ENCODE peak calls at places on chromosomes 2 and 18, in four cellular contexts. G, D, N and S are unnamed samples.
A peak's percentile ranks its signal among the peaks of the same experiment; 100 is the strongest.

GRCh38 chr2:238591732-238592131 is 165.0 kb downstream of the ASB1 start:
- DNase-seq in G (no peak), D (no peak), N (no peak), S (no peak)

GRCh38 chr2:51918113-51918512 is 886.2 kb upstream of the NRXN1 start:
- DNase-seq in G (no peak), D (no peak), N (no peak), S (no peak)

GRCh38 chr2:182852090-182852489 is 14.3 kb downstream of the FRZB start:
- DNase-seq in G (no peak), D (no peak), N (no peak), S (no peak)

GRCh38 chr2:74304332-74305148 is 38.7 kb downstream of the SLC4A5 start:
- DNase-seq in G (no peak), D (no peak), N (no peak), S (no peak)

GRCh38 chr2:73063909-73064875 is 7.3 kb downstream of the SFXN5 start:
- DNase-seq in G (peak; percentile 28), D (no peak), N (no peak), S (no peak)

GRCh38 chr18:615773-616172 is 19.0 kb downstream of the CLUL1 start:
- DNase-seq in G (no peak), D (no peak), N (no peak), S (peak; percentile 28)

GRCh38 chr2:110886806-110887573 is 154.6 kb downstream of the ACOXL start:
- DNase-seq in G (no peak), D (no peak), N (no peak), S (no peak)

GRCh38 chr2:237686659-237687136 is 59.3 kb downstream of the LRRFIP1 start:
- DNase-seq in G (no peak), D (no peak), N (no peak), S (no peak)

GRCh38 chr2:129757366-129757914 is 222.0 kb upstream of the RAB6C start:
- DNase-seq in G (no peak), D (no peak), N (no peak), S (no peak)

GRCh38 chr2:208265371-208265806 is 666 bp upstream of the PIKFYVE start:
- DNase-seq in G (peak; percentile 36), D (no peak), N (no peak), S (no peak)

GRCh38 chr2:216551669-216552068 is 53.0 kb downstream of the RPL37A start:
- DNase-seq in G (peak; percentile 34), D (no peak), N (no peak), S (no peak)

GRCh38 chr2:130913891-130914290 is 77.2 kb downstream of the ARHGEF4 start:
- DNase-seq in G (no peak), D (no peak), N (no peak), S (no peak)

GRCh38 chr2:74555610-74556103 is 1.1 kb downstream of the DOK1 start:
- DNase-seq in G (no peak), D (no peak), N (no peak), S (no peak)

GRCh38 chr2:159832026-159832425 is 34.0 kb upstream of the CD302 start:
- DNase-seq in G (no peak), D (no peak), N (no peak), S (no peak)

GRCh38 chr18:1048048-1048447 is 143.4 kb downstream of the ADCYAP1 start:
- DNase-seq in G (no peak), D (no peak), N (no peak), S (no peak)

GRCh38 chr2:233349005-233349998 is 5.0 kb upstream of the DGKD start:
- DNase-seq in G (peak; percentile 82), D (peak; percentile 51), N (peak; percentile 56), S (peak; percentile 48)

GRCh38 chr2:168686485-168687191 is 115.8 kb upstream of the NOSTRIN start:
- DNase-seq in G (no peak), D (no peak), N (no peak), S (no peak)

GRCh38 chr2:77232909-77233308 is 289.3 kb downstream of the LRRTM4 start:
- DNase-seq in G (no peak), D (no peak), N (no peak), S (no peak)

GRCh38 chr2:27134781-27135470 is 490 bp upstream of the PREB start:
- DNase-seq in G (no peak), D (no peak), N (no peak), S (no peak)
- H3K4me3 ChIP-seq in G (peak overlapping the region; percentile 76), D (peak overlapping the region; percentile 90), N (peak overlapping the region; percentile 49), S (peak overlapping the region; percentile 77)

DNA sequence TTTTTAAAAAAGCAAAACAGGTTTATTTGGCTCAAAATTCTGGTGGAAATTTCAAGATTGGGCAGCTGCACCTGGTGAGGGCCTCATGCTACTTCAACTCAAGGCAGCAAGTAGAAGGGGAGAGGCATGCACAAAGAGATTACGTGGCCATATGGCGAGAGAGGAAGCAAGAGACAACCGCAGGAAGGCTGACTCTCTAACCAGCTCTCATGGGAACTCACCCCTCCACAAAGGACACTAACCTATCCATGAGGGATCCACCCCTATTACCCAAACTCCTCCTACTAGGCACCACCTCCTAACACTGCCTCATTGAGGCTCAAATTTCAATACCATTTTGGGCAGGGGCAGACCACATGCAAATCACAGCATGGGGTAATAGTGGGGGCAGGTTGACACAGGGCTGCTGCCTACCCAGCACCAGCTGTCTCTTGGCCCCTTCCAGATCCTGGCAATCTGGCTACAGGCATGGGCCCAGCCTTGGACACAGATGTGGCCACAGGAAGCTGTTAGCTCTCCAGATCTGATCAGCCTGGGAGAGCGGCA is 2.0 kb upstream of the CAPN10 start:
- DNase-seq in G (peak; percentile 60), D (no peak), N (peak; percentile 82), S (no peak)
- H3K4me3 ChIP-seq in G (no peak overlapping the region), D (peak overlapping the region; percentile 90), N (peak overlapping the region; percentile 79), S (peak overlapping the region; percentile 79)

GRCh38 chr2:66576381-66577330 is 141.7 kb downstream of the MEIS1 start:
- DNase-seq in G (no peak), D (no peak), N (no peak), S (no peak)

GRCh38 chr2:66574701-66575624 is 140.0 kb downstream of the MEIS1 start:
- DNase-seq in G (peak; percentile 44), D (no peak), N (no peak), S (no peak)

GRCh38 chr2:66573866-66574265 is 138.9 kb downstream of the MEIS1 start:
- DNase-seq in G (no peak), D (no peak), N (no peak), S (no peak)

GRCh38 chr2:66577331-66578041 is 142.6 kb downstream of the MEIS1 start:
- DNase-seq in G (no peak), D (no peak), N (no peak), S (no peak)

DNA sequence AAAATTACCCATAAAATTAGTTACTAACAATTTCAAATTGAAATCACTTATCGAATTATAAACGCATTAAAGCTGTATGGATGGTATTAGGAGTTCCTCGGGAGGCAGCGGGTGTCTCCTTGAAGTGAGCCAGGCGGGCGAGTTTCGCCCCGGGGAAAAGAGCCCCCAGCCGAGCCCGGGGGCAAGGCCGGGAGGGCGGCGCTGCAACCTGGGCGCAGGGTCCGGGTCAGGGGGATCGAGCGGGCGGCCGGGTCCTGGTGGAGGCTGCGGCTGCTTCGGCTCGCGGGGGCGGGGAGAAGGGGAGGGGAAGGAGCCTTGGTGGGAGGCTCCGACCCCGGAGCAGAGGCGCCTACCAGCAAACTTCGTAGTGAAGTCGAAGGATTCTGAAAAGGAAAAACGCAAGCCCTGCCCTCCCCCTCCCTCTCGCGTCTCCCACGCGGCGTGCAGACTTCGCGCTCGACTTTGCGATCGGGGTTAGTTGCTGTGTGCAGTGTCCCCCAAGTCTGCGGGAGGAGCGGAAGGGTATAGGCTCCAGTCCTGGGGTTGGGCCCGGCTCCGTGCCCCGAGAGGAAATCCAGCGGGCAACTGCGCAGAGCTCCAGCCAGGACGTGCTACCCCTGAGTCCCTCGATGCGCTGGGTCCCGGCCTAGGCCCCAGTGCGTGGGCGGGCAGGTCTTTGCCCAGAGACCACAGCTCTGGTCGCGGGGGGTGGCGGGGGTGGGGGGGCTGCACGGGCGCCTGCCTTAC is 140.9 kb downstream of the MEIS1 start:
- DNase-seq in G (no peak), D (no peak), N (no peak), S (no peak)
- H3K4me3 ChIP-seq in G (peak overlapping the region; percentile 38), D (peak overlapping the region; percentile 44), N (no peak overlapping the region), S (peak overlapping the region; percentile 55)

DNA sequence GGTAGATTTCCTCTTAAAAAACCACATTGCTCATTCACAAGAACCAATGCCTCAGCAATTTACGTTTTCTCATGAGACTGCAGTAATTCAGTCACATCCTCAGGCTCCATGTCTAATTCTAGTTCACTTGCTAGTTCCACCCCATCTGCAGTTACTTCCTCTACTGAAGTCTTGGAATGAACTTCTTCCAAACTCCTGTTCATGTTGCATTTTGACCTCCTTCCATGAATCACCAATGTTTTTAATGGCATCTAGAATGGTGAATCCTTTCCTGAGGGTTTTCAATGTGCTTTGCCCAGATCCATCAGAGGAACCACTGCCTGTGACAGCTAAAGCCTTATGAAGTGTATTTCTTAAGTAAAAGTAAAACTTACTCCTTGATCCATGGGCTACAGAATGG is 35.9 kb downstream of the PRELID3A start:
- DNase-seq in G (no peak), D (no peak), N (no peak), S (no peak)
- H3K4me3 ChIP-seq in G (no peak overlapping the region), D (no peak overlapping the region), N (no peak overlapping the region), S (no peak overlapping the region)

DNA sequence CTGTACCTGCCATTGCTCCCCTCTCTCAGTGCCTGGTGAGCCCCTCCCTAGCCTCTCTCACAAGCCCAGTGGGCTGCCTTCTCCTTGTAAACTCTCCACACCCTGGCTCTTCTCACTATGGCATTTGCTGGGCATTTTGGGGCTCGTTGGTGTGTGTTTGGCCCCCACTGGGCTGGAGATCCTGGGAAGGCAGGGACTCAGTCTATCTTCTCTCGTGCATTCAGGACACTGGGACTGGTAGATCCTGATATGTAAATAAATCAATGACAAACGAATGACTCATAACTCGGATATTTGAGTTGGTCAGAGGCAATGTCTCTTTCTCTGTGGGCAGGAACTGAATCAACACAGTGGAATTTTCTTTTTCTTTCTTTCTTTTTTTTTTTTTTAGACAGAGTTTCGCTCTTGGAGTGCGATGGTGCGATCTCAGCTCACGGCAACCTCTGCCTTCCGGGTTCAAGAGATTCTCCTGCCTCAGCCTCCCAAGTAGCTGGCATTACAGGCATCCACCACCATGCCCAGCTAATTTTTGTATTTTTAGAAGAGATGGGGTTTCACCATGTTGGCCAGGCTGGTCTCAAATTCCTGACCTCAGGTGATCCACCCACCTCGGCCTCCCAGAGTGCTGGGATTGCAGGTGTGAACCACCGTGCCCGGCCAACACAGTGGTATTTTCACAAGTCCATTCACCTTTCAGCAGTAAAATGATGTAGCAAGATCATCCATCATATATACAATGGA is 144.6 kb upstream of the SPRED2 start:
- DNase-seq in G (no peak), D (no peak), N (no peak), S (no peak)
- H3K4me3 ChIP-seq in G (no peak overlapping the region), D (no peak overlapping the region), N (no peak overlapping the region), S (no peak overlapping the region)

GRCh38 chr2:127577973-127578372 is 42.5 kb downstream of the MYO7B start:
- DNase-seq in G (no peak), D (no peak), N (peak; percentile 62), S (peak; percentile 22)
- H3K4me3 ChIP-seq in G (no peak overlapping the region), D (no peak overlapping the region), N (no peak overlapping the region), S (no peak overlapping the region)

DNA sequence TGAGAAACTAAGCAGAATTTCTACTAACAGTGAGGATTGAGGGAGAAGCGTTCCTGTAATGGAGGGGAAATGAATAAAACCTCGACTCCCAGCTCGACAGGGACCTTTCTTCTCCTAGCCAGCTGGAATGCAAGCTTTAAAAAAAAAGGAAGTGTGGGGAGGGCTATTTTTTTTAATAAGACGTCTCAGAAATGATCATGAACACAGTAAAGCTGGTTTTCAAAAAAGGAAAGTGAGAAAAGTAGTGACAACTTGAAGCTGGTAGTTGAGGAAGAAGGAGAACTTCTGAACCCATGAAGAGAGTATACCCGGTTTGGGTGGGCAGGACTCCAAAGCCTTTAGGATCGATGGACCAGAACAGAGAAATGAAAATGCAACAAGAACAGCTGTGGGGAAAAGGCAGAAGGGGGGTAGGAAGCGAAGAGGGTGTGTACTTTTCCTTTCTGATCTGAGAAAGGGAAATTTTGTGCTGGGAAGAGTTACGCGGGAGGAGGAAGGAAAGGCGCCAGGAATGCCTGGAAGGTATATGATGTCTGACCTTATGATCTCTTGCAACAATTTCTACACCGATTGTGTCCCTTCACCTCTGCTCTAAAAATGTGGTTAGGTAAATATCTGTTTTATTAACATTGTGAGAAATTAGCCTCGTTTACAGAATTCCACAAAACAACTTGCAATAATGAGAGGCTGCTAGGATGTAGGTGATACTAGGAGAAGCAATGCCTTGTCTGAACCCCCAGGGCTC is 22.6 kb upstream of the CYP1B1 start:
- DNase-seq in G (no peak), D (no peak), N (no peak), S (no peak)
- H3K4me3 ChIP-seq in G (no peak overlapping the region), D (peak overlapping the region; percentile 21), N (no peak overlapping the region), S (no peak overlapping the region)